ENCODE peak calls at places on chromosomes 12 and 14, in nine cellular contexts. One of them, this sample, is unnamed.

GRCh38 chr12:67827820-67828383 is 161.3 kb upstream of the IFNG-AS1 start:
- DNase-seq in CD4-positive, alpha-beta T cell: peak; percentile 5
- DNase-seq in transverse colon: peak; percentile 32
- DNase-seq in pancreas: no peak
- DNase-seq in heart left ventricle: no peak
- DNase-seq in AG09319: peak; percentile 50
- DNase-seq in psoas muscle: no peak
- DNase-seq in A549: peak; percentile 80
- DNase-seq in astrocyte: peak; percentile 99
- DNase-seq in this sample: no peak

GRCh38 chr12:31317471-31318397 is 8.2 kb downstream of the SINHCAF start:
- DNase-seq in psoas muscle: no peak
- DNase-seq in astrocyte: no peak
- DNase-seq in A549: no peak
- DNase-seq in pancreas: no peak
- DNase-seq in transverse colon: no peak
- DNase-seq in AG09319: no peak
- DNase-seq in CD4-positive, alpha-beta T cell: no peak
- DNase-seq in heart left ventricle: no peak
- DNase-seq in this sample: no peak

GRCh38 chr12:45674583-45674982 is 54.9 kb upstream of the ARID2 start:
- DNase-seq in pancreas: no peak
- DNase-seq in astrocyte: peak; percentile 89
- DNase-seq in psoas muscle: no peak
- DNase-seq in AG09319: peak; percentile 16
- DNase-seq in CD4-positive, alpha-beta T cell: no peak
- DNase-seq in heart left ventricle: peak; percentile 53
- DNase-seq in A549: peak; percentile 37
- DNase-seq in transverse colon: no peak
- DNase-seq in this sample: no peak

GRCh38 chr12:122137229-122137628 is 36.8 kb downstream of the IL31 start:
- DNase-seq in psoas muscle: no peak
- DNase-seq in CD4-positive, alpha-beta T cell: no peak
- DNase-seq in astrocyte: no peak
- DNase-seq in heart left ventricle: no peak
- DNase-seq in transverse colon: no peak
- DNase-seq in A549: no peak
- DNase-seq in pancreas: no peak
- DNase-seq in AG09319: no peak
- DNase-seq in this sample: no peak

GRCh38 chr12:67082221-67082620 is 186.9 kb upstream of the CAND1 start:
- DNase-seq in psoas muscle: no peak
- DNase-seq in astrocyte: no peak
- DNase-seq in A549: no peak
- DNase-seq in AG09319: no peak
- DNase-seq in pancreas: no peak
- DNase-seq in transverse colon: no peak
- DNase-seq in heart left ventricle: no peak
- DNase-seq in CD4-positive, alpha-beta T cell: no peak
- DNase-seq in this sample: no peak

GRCh38 chr12:39723831-39724230 is 104.2 kb upstream of the ABCD2 start:
- DNase-seq in astrocyte: peak; percentile 22
- DNase-seq in heart left ventricle: no peak
- DNase-seq in transverse colon: no peak
- DNase-seq in CD4-positive, alpha-beta T cell: no peak
- DNase-seq in pancreas: no peak
- DNase-seq in A549: peak; percentile 10
- DNase-seq in psoas muscle: no peak
- DNase-seq in AG09319: no peak
- DNase-seq in this sample: no peak

GRCh38 chr14:68986926-68987652 is 8.0 kb upstream of the ACTN1 start:
- DNase-seq in A549: no peak
- DNase-seq in transverse colon: no peak
- DNase-seq in pancreas: no peak
- DNase-seq in psoas muscle: no peak
- DNase-seq in AG09319: no peak
- DNase-seq in CD4-positive, alpha-beta T cell: no peak
- DNase-seq in astrocyte: no peak
- DNase-seq in heart left ventricle: no peak
- DNase-seq in this sample: no peak

GRCh38 chr14:60266021-60266937 is 17.3 kb downstream of the PPM1A start:
- DNase-seq in psoas muscle: no peak
- DNase-seq in AG09319: no peak
- DNase-seq in astrocyte: no peak
- DNase-seq in A549: no peak
- DNase-seq in pancreas: no peak
- DNase-seq in heart left ventricle: no peak
- DNase-seq in transverse colon: no peak
- DNase-seq in CD4-positive, alpha-beta T cell: peak; percentile 3
- DNase-seq in this sample: no peak

GRCh38 chr14:74080820-74081460 is 3.3 kb downstream of the ALDH6A1 start:
- DNase-seq in CD4-positive, alpha-beta T cell: no peak
- DNase-seq in A549: peak; percentile 24
- DNase-seq in heart left ventricle: no peak
- DNase-seq in astrocyte: no peak
- DNase-seq in transverse colon: no peak
- DNase-seq in pancreas: no peak
- DNase-seq in AG09319: no peak
- DNase-seq in psoas muscle: no peak
- DNase-seq in this sample: no peak

GRCh38 chr14:68938515-68939423 is 40.3 kb downstream of the ACTN1 start:
- DNase-seq in transverse colon: peak; percentile 72
- DNase-seq in heart left ventricle: no peak
- DNase-seq in psoas muscle: no peak
- DNase-seq in pancreas: no peak
- DNase-seq in CD4-positive, alpha-beta T cell: no peak
- DNase-seq in A549: peak; percentile 90
- DNase-seq in AG09319: no peak
- DNase-seq in astrocyte: no peak
- DNase-seq in this sample: no peak

GRCh38 chr14:58296731-58297130 is 1.6 kb upstream of the ARID4A start:
- DNase-seq in psoas muscle: no peak
- DNase-seq in astrocyte: peak; percentile 38
- DNase-seq in A549: no peak
- DNase-seq in pancreas: no peak
- DNase-seq in CD4-positive, alpha-beta T cell: no peak
- DNase-seq in heart left ventricle: no peak
- DNase-seq in AG09319: no peak
- DNase-seq in transverse colon: no peak
- DNase-seq in this sample: no peak

GRCh38 chr12:132313182-132313581 is 16.2 kb downstream of the GALNT9 start:
- DNase-seq in pancreas: no peak
- DNase-seq in astrocyte: no peak
- DNase-seq in heart left ventricle: no peak
- DNase-seq in transverse colon: no peak
- DNase-seq in CD4-positive, alpha-beta T cell: no peak
- DNase-seq in psoas muscle: no peak
- DNase-seq in AG09319: no peak
- DNase-seq in A549: no peak
- DNase-seq in this sample: no peak

GRCh38 chr12:46950116-46950515 is 124.3 kb upstream of the SLC38A4 start:
- DNase-seq in astrocyte: no peak
- DNase-seq in A549: no peak
- DNase-seq in pancreas: no peak
- DNase-seq in psoas muscle: no peak
- DNase-seq in AG09319: no peak
- DNase-seq in heart left ventricle: no peak
- DNase-seq in CD4-positive, alpha-beta T cell: no peak
- DNase-seq in transverse colon: no peak
- DNase-seq in this sample: no peak

GRCh38 chr14:31084385-31084784 is 58.2 kb upstream of the STRN3 start:
- DNase-seq in A549: no peak
- DNase-seq in astrocyte: no peak
- DNase-seq in psoas muscle: peak; percentile 70
- DNase-seq in heart left ventricle: no peak
- DNase-seq in transverse colon: no peak
- DNase-seq in CD4-positive, alpha-beta T cell: no peak
- DNase-seq in AG09319: no peak
- DNase-seq in pancreas: no peak
- DNase-seq in this sample: no peak
- TF ChIP-seq CTCF in A549: no peak
- TF ChIP-seq CTCF in astrocyte: no peak
- TF ChIP-seq CTCF in psoas muscle: no peak
- TF ChIP-seq CTCF in heart left ventricle: no peak
- TF ChIP-seq CTCF in transverse colon: no peak
- TF ChIP-seq CTCF in CD4-positive, alpha-beta T cell: no peak
- TF ChIP-seq CTCF in AG09319: no peak
- TF ChIP-seq CTCF in pancreas: no peak
- TF ChIP-seq CTCF in this sample: no peak

GRCh38 chr12:95217377-95218163 is at the start of the genes FGD6 and VEZT:
- DNase-seq in AG09319: peak; percentile 98
- DNase-seq in A549: peak; percentile 99
- DNase-seq in CD4-positive, alpha-beta T cell: peak; percentile 96
- DNase-seq in heart left ventricle: peak; percentile 98
- DNase-seq in pancreas: peak; percentile 99
- DNase-seq in astrocyte: peak; percentile 98
- DNase-seq in transverse colon: peak; percentile 99
- DNase-seq in psoas muscle: peak; percentile 99
- DNase-seq in this sample: peak; percentile 93
- TF ChIP-seq CTCF in AG09319: peak; percentile 64
- TF ChIP-seq CTCF in A549: peak; percentile 71
- TF ChIP-seq CTCF in CD4-positive, alpha-beta T cell: peak; percentile 65
- TF ChIP-seq CTCF in heart left ventricle: peak; percentile 61
- TF ChIP-seq CTCF in pancreas: peak; percentile 40
- TF ChIP-seq CTCF in astrocyte: peak; percentile 40
- TF ChIP-seq CTCF in transverse colon: peak; percentile 56
- TF ChIP-seq CTCF in psoas muscle: peak; percentile 57
- TF ChIP-seq CTCF in this sample: peak; percentile 63

GRCh38 chr12:49623142-49623899 is at the start of gene PRPF40B:
- DNase-seq in pancreas: peak; percentile 95
- DNase-seq in transverse colon: peak; percentile 91
- DNase-seq in heart left ventricle: peak; percentile 91
- DNase-seq in psoas muscle: peak; percentile 95
- DNase-seq in AG09319: peak; percentile 57
- DNase-seq in astrocyte: peak; percentile 53
- DNase-seq in A549: peak; percentile 87
- DNase-seq in CD4-positive, alpha-beta T cell: peak; percentile 80
- DNase-seq in this sample: peak; percentile 81
- TF ChIP-seq CTCF in pancreas: peak; percentile 16
- TF ChIP-seq CTCF in transverse colon: peak; percentile 56
- TF ChIP-seq CTCF in heart left ventricle: peak; percentile 40
- TF ChIP-seq CTCF in psoas muscle: peak; percentile 36
- TF ChIP-seq CTCF in AG09319: peak; percentile 17
- TF ChIP-seq CTCF in astrocyte: no peak
- TF ChIP-seq CTCF in A549: peak; percentile 64
- TF ChIP-seq CTCF in CD4-positive, alpha-beta T cell: peak; percentile 23
- TF ChIP-seq CTCF in this sample: peak; percentile 19

DNA sequence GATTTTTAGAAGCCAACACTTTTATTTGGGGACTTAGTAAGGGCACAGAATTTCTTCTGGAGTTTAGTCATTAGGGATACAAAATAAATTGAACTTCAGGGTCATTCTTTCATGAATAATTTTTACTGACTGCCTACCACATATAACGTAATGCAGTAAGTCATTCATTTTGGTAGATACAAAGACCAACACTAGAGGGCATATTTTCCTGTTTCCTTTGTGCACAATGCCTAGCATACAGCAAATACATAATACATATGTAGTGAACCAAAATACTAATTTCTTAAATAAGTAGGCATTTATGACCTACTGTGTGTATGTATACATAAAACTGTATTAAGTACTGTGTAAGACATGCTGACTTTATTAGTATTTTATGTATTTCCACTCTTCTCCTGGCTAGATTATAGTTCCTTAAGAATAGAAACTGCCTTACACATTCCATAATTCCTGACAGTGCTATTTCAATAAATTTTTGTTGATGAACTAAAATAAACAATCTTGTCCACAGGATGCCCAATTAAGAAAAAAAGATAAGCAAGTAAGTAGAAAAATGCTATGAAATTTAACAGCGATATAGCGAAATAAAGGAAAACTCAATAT is 47.9 kb downstream of the PPP1R12A start:
- DNase-seq in psoas muscle: no peak
- DNase-seq in AG09319: no peak
- DNase-seq in CD4-positive, alpha-beta T cell: no peak
- DNase-seq in astrocyte: peak; percentile 45
- DNase-seq in transverse colon: no peak
- DNase-seq in A549: peak; percentile 65
- DNase-seq in pancreas: no peak
- DNase-seq in heart left ventricle: no peak
- DNase-seq in this sample: no peak
- TF ChIP-seq CTCF in psoas muscle: peak; percentile 56
- TF ChIP-seq CTCF in AG09319: peak; percentile 53
- TF ChIP-seq CTCF in CD4-positive, alpha-beta T cell: peak; percentile 74
- TF ChIP-seq CTCF in astrocyte: peak; percentile 53
- TF ChIP-seq CTCF in transverse colon: peak; percentile 45
- TF ChIP-seq CTCF in A549: peak; percentile 73
- TF ChIP-seq CTCF in pancreas: peak; percentile 27
- TF ChIP-seq CTCF in heart left ventricle: peak; percentile 57
- TF ChIP-seq CTCF in this sample: peak; percentile 78

DNA sequence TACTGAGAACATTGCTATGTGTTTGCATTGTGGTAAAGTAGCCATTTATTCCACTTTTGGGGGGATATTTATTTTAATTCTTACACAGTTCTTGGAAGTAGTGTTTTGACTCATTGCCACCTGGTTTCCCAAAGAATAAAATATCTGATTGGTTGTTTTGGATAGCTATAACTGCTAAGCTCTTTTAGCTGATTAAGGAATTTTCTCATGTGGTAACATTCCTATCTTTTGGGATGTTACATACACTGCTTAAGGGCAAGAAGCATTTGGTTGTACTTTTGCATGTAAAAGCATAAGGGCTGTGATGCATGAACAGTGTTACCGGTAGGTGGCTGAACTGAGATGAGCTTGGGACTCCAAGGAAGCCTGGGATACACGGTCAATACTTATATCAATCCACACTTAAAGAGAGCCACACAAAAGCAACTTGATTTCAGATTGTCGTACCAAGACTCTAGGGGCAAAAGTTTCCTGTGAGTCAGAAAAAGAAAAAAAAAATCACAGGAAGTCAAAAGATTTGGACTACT is 71.4 kb upstream of the PRKD1 start:
- DNase-seq in AG09319: no peak
- DNase-seq in A549: no peak
- DNase-seq in pancreas: no peak
- DNase-seq in psoas muscle: no peak
- DNase-seq in astrocyte: no peak
- DNase-seq in transverse colon: no peak
- DNase-seq in CD4-positive, alpha-beta T cell: no peak
- DNase-seq in heart left ventricle: no peak
- DNase-seq in this sample: no peak
- TF ChIP-seq CTCF in AG09319: no peak
- TF ChIP-seq CTCF in A549: no peak
- TF ChIP-seq CTCF in pancreas: no peak
- TF ChIP-seq CTCF in psoas muscle: no peak
- TF ChIP-seq CTCF in astrocyte: no peak
- TF ChIP-seq CTCF in transverse colon: no peak
- TF ChIP-seq CTCF in CD4-positive, alpha-beta T cell: no peak
- TF ChIP-seq CTCF in heart left ventricle: no peak
- TF ChIP-seq CTCF in this sample: no peak

This sample was measured in natural killer cell.